ENCODE peak calls at places on chromosomes 16 and 17, in five cellular contexts. F is AG09319; G is activated CD8-positive, alpha-beta T cell treated with anti-CD3 and anti-CD28 coated beads for 36 hours; D is Panc1; U is foreskin fibroblast. I is an unnamed sample.

GRCh38 chr16:64950731-64951130 is 171.1 kb downstream of the CDH11 start:
- DNase-seq in F (no peak), G (no peak), D (no peak), U (no peak), I (no peak)

GRCh38 chr16:83045790-83046189 is 419.0 kb downstream of the CDH13 start:
- DNase-seq in F (no peak), G (no peak), D (no peak), U (no peak), I (no peak)

GRCh38 chr17:79802736-79803420 is 6.0 kb upstream of the CBX8 start:
- DNase-seq in F (no peak), G (no peak), D (no peak), U (no peak), I (no peak)

GRCh38 chr17:75271233-75271954 is 363 bp upstream of the MIF4GD start:
- DNase-seq in F (no peak), G (peak), D (no peak), U (peak), I (peak)

GRCh38 chr17:19248923-19249574 is 11.9 kb downstream of the EPN2 start:
- DNase-seq in F (peak), G (no peak), D (no peak), U (peak), I (no peak)

GRCh38 chr17:16351831-16352230 is 1.4 kb downstream of the CENPV start:
- DNase-seq in F (no peak), G (no peak), D (no peak), U (peak), I (no peak)

GRCh38 chr17:62718420-62718819 is 89.7 kb downstream of the MARCHF10 start:
- DNase-seq in F (no peak), G (peak), D (no peak), U (no peak), I (no peak)

GRCh38 chr17:15951368-15952047 is 6.6 kb downstream of the ADORA2B start:
- DNase-seq in F (no peak), G (no peak), D (no peak), U (no peak), I (no peak)

GRCh38 chr16:14050297-14051027 is 20.7 kb upstream of the MRTFB start:
- DNase-seq in F (no peak), G (no peak), D (no peak), U (no peak), I (no peak)

GRCh38 chr17:40596261-40596919 is 31.1 kb upstream of the CCR7 start:
- DNase-seq in F (no peak), G (peak), D (no peak), U (no peak), I (no peak)

GRCh38 chr17:14672830-14673229 is 371.9 kb downstream of the HS3ST3B1 start:
- DNase-seq in F (peak), G (no peak), D (no peak), U (peak), I (no peak)

GRCh38 chr16:24135624-24136296 is 120.4 kb upstream of the CACNG3 start:
- DNase-seq in F (no peak), G (no peak), D (no peak), U (no peak), I (no peak)

GRCh38 chr17:39867084-39867890 is 715 bp upstream of the ZPBP2 start:
- DNase-seq in F (no peak), G (peak), D (no peak), U (no peak), I (peak)

GRCh38 chr16:29816694-29817441 is 916 bp downstream of the PAGR1 start:
- DNase-seq in F (no peak), G (peak), D (no peak), U (peak), I (no peak)

GRCh38 chr17:50893183-50893993 is 27.2 kb upstream of the TOB1 start:
- DNase-seq in F (no peak), G (no peak), D (no peak), U (peak), I (no peak)

GRCh38 chr16:3890091-3890490 is 9.6 kb upstream of the CREBBP start:
- DNase-seq in F (no peak), G (no peak), D (no peak), U (no peak), I (no peak)

GRCh38 chr17:45756266-45756989 is 27.7 kb upstream of the CRHR1 start:
- DNase-seq in F (no peak), G (no peak), D (no peak), U (no peak), I (no peak)

GRCh38 chr17:17750881-17751280 is 69.6 kb downstream of the RAI1 start:
- DNase-seq in F (no peak), G (peak), D (no peak), U (no peak), I (peak)

GRCh38 chr16:56203052-56203451 is 11.8 kb downstream of the GNAO1 start:
- DNase-seq in F (no peak), G (peak), D (no peak), U (peak), I (peak)

GRCh38 chr17:13537871-13538643 is 63.7 kb downstream of the HS3ST3A1 start:
- DNase-seq in F (no peak), G (no peak), D (no peak), U (peak), I (no peak)

GRCh38 chr16:88292007-88292940 is 90.5 kb upstream of the ZNF469 start:
- DNase-seq in F (no peak), G (no peak), D (no peak), U (peak), I (no peak)

GRCh38 chr17:2854662-2855061 is 58.4 kb downstream of the RAP1GAP2 start:
- DNase-seq in F (no peak), G (no peak), D (no peak), U (peak), I (no peak)

GRCh38 chr17:80850817-80851216 is 140.8 kb upstream of the CHMP6 start:
- DNase-seq in F (no peak), G (no peak), D (no peak), U (peak), I (no peak)

GRCh38 chr17:7260601-7261376 is 1.5 kb downstream of the CLDN7 start:
- DNase-seq in F (no peak), G (peak), D (no peak), U (peak), I (peak)

GRCh38 chr17:19753049-19753444 is 4.9 kb upstream of the ALDH3A1 start:
- DNase-seq in F (peak), G (no peak), D (peak), U (peak), I (no peak)

GRCh38 chr16:49608095-49608494 is 234.5 kb downstream of the C16orf78 start:
- DNase-seq in F (no peak), G (no peak), D (no peak), U (peak), I (no peak)

GRCh38 chr17:29091591-29092291 is 48.8 kb downstream of the PIPOX start:
- DNase-seq in F (no peak), G (no peak), D (no peak), U (no peak), I (no peak)

GRCh38 chr16:12439443-12440232 is 364.0 kb downstream of the CPPED1 start:
- DNase-seq in F (no peak), G (peak), D (no peak), U (no peak), I (no peak)

GRCh38 chr16:70395345-70395901 is 43.5 kb downstream of the ST3GAL2 start:
- DNase-seq in F (no peak), G (peak), D (no peak), U (peak), I (peak)

GRCh38 chr17:57624390-57624789 is 120.7 kb downstream of the CCDC182 start:
- DNase-seq in F (no peak), G (no peak), D (no peak), U (no peak), I (no peak)

GRCh38 chr17:57266842-57267241 is 10.5 kb downstream of the MSI2 start:
- DNase-seq in F (no peak), G (no peak), D (no peak), U (no peak), I (no peak)

GRCh38 chr16:12067714-12068401 is 91.3 kb downstream of the SNX29 start:
- DNase-seq in F (peak), G (peak), D (peak), U (peak), I (peak)

GRCh38 chr16:22638393-22639206 is 127.9 kb downstream of the NPIPB5 start:
- DNase-seq in F (peak), G (no peak), D (peak), U (peak), I (no peak)

GRCh38 chr17:10197721-10198508 is 491 bp downstream of the GAS7 start:
- DNase-seq in F (no peak), G (peak), D (no peak), U (peak), I (no peak)

GRCh38 chr17:11294826-11295225 is 53.8 kb downstream of the SHISA6 start:
- DNase-seq in F (no peak), G (no peak), D (no peak), U (no peak), I (no peak)

GRCh38 chr17:11298401-11298800 is 57.4 kb downstream of the SHISA6 start:
- DNase-seq in F (no peak), G (no peak), D (no peak), U (no peak), I (no peak)

GRCh38 chr17:11293480-11293879 is 52.5 kb downstream of the SHISA6 start:
- DNase-seq in F (no peak), G (no peak), D (no peak), U (no peak), I (no peak)

GRCh38 chr17:11300201-11300600 is 59.2 kb downstream of the SHISA6 start:
- DNase-seq in F (no peak), G (no peak), D (no peak), U (no peak), I (no peak)

GRCh38 chr17:11296994-11297393 is 56.0 kb downstream of the SHISA6 start:
- DNase-seq in F (no peak), G (no peak), D (no peak), U (no peak), I (no peak)
- TF ChIP-seq CTCF in F (no peak), G (peak), D (no peak), U (no peak), I (no peak)

DNA sequence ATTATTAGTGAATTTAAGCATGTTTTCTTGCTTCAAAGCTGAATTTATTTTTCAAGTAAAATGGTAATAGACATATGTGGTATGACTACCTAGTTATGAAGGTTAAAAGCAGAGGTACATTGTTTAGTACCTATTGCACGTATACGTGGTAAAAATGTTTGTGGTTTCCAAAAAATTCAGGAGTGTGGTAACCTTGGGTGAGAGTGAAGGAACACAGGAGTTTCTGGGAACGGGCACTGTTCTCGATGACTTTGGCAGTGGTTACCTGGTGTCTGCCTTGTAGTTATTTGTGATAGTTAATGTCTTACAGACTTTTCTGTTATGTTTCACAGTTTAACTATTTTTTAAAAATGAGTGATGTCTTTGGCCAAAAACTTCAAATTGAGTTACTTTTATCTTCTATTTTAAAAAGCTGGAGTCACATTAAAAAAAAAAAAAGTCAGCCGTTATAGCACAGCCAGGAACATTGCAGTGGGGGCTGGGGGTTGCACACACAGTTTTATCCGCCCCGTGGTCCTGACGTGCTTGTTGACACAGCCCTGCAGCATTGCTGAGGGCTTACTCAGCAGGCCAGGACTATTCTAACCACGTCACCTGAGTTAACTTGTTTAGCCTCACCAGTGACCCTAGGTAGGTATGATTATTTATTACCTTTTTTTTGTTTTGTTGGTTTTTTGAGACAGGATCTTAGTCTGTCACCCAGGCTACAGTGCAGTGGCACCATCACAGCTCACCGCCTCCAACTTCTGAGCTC is 10.9 kb downstream of the JPT2 start:
- DNase-seq in F (no peak), G (no peak), D (peak), U (no peak), I (no peak)
- TF ChIP-seq CTCF in F (no peak), G (no peak), D (no peak), U (no peak), I (no peak)

GRCh38 chr16:68355447-68356248 is 44.8 kb downstream of the PRMT7 start:
- DNase-seq in F (no peak), G (peak), D (no peak), U (no peak), I (no peak)
- TF ChIP-seq CTCF in F (no peak), G (peak), D (peak), U (no peak), I (peak)

GRCh38 chr17:8470447-8471047 is 34.9 kb downstream of the NDEL1 start:
- DNase-seq in F (no peak), G (no peak), D (no peak), U (no peak), I (peak)
- TF ChIP-seq CTCF in F (no peak), G (no peak), D (no peak), U (no peak), I (no peak)

DNA sequence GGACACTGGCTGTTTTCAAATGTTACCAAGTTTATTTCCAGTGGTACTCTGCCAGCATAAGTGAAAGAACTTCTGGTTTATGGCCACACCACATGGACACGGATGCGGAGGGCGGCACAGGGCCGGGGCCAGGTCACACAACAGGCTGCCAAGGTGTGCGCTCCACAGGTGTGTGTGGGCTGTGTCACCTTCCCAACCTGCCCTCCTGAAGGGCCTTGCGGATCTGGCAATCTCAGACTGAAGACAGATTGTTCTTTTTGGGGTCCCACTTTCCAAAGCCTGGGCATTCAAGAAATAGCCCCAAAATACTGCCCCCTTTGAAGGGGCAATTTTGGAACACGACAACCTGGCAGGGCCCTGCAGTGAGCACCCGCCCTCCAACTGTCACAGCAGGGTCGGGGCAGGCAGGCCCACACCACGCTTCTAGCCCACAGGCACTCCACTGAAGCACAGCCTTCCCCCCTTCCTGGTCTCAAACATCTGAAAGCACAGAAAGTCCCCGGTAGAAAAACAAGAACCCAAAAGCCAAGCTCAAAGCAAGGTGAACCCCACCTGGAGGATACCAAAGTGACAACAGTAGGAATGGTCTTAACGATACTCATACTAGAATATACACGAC is 3.5 kb downstream of the CSNK1D start:
- DNase-seq in F (no peak), G (no peak), D (no peak), U (no peak), I (no peak)
- TF ChIP-seq CTCF in F (no peak), G (no peak), D (no peak), U (no peak), I (no peak)

GRCh38 chr17:30554839-30555751 is 77.9 kb downstream of the GOSR1 start:
- DNase-seq in F (no peak), G (peak), D (no peak), U (peak), I (no peak)
- TF ChIP-seq CTCF in F (peak), G (no peak), D (peak), U (no peak), I (peak)

GRCh38 chr17:44414394-44415155 is 25.1 kb upstream of the ITGA2B start:
- DNase-seq in F (no peak), G (no peak), D (no peak), U (no peak), I (no peak)

GRCh38 chr17:44408786-44409185 is 19.3 kb upstream of the ITGA2B start:
- DNase-seq in F (no peak), G (no peak), D (no peak), U (no peak), I (peak)

GRCh38 chr17:44409309-44410028 is 20.0 kb upstream of the ITGA2B start:
- DNase-seq in F (no peak), G (no peak), D (no peak), U (no peak), I (no peak)
- TF ChIP-seq CTCF in F (no peak), G (peak), D (no peak), U (no peak), I (peak)

I was measured in GM13977.